ENCODE peak calls at places on chromosomes 4 and X, in four cellular contexts. I is OCI-LY7, W is heart right ventricle, R is kidney. Q is an unnamed sample.

GRCh38 chr4:76688737-76689078 is 209.2 kb downstream of the SOWAHB start:
- DNase-seq in W (no peak), I (no peak), R (no peak), Q (no peak)

GRCh38 chrX:69027181-69028005 is 137.9 kb downstream of the PJA1 start:
- DNase-seq in I (no peak), R (no peak), W (no peak), Q (peak; percentile 17)

GRCh38 chrX:54747713-54748393 is 50.2 kb downstream of the ITIH6 start:
- DNase-seq in R (no peak), I (no peak), W (no peak), Q (no peak)

GRCh38 chr4:185805979-185806378 is 6.0 kb downstream of the SORBS2 start:
- DNase-seq in I (no peak), R (no peak), W (no peak), Q (no peak)

GRCh38 chrX:39157796-39158195 is 356.5 kb downstream of the MID1IP1 start:
- DNase-seq in R (no peak), W (no peak), I (no peak), Q (no peak)

GRCh38 chr4:158996669-158997074 is 106.2 kb upstream of the RAPGEF2 start:
- DNase-seq in W (no peak), I (no peak), R (no peak), Q (no peak)

GRCh38 chrX:33307954-33308353 is 96.6 kb upstream of the DMD start:
- DNase-seq in I (no peak), R (no peak), W (no peak), Q (no peak)

GRCh38 chr4:72993876-72994275 is 75.6 kb downstream of the COX18 start:
- DNase-seq in R (no peak), W (no peak), I (no peak), Q (no peak)

GRCh38 chr4:170990989-170991589 is 822.1 kb upstream of the GALNTL6 start:
- DNase-seq in R (no peak), I (peak; percentile 37), W (no peak), Q (no peak)

GRCh38 chrX:45133465-45133864 is 67.2 kb downstream of the DIPK2B start:
- DNase-seq in R (no peak), W (no peak), I (no peak), Q (no peak)

GRCh38 chr4:48542888-48543287 is 52.8 kb downstream of the ZAR1 start:
- DNase-seq in I (no peak), R (no peak), W (no peak), Q (no peak)

GRCh38 chr4:48543796-48544195 is 53.7 kb downstream of the ZAR1 start:
- DNase-seq in R (no peak), I (no peak), W (no peak), Q (no peak)

DNA sequence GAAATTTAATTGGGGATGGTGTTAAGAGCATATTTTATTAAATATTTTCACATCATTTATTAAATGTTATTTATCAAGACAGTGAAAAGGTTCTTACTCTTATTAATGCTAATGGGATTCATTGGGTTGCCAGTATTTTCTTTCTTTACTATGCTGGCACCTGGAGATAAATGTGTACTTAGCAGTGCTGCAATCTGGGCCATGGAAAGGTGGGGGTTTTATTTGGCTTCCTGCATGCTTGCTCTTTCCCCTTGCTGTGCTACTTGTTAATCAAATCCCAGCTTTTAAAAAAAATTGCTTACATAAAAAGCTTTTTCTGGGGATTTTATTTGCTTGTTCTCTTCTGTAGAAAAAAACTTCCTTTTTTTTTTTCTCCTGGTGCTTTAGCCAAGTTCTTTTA is 48.3 kb downstream of the ZAR1 start:
- DNase-seq in R (no peak), W (no peak), I (no peak), Q (no peak)
- H3K36me3 ChIP-seq in R (peaks cover 41% of the 10 kb centered on the region), W (no peaks in the 10 kb centered on the region), I (peaks cover 75% of the 10 kb centered on the region), Q (peaks cover 5% of the 10 kb centered on the region)

DNA sequence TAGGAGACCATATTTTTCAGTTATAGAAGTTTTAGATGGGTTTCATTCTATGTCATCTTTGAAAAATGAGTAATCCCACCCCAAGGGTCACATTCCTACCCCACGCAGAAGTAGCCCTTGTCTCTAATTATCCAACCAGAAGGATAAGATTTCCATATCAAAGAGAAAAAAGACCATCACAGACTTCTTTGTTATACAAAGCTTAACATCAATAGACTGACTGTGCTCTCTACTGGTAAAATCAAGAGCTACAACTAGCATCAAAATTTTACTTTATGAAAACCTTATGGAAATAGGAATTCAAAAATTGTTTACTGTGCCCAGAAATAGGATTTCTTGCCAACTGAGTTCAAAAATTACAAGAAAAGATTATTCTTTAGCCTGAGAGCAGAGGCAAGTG is 24.9 kb downstream of the TNMD start:
- DNase-seq in I (no peak), W (no peak), R (no peak), Q (no peak)
- TF ChIP-seq CTCF in I (no peak), W (no peak), R (no peak), Q (peak; percentile 7)

GRCh38 chrX:21837056-21837455 is 2.4 kb upstream of the MBTPS2 start:
- DNase-seq in W (no peak), R (no peak), I (no peak), Q (no peak)

GRCh38 chrX:21831496-21831895 is 7.9 kb upstream of the MBTPS2 start:
- DNase-seq in I (no peak), W (no peak), R (no peak), Q (no peak)
- H3K36me3 ChIP-seq in I (no peaks in the 10 kb centered on the region), W (no peaks in the 10 kb centered on the region), R (no peaks in the 10 kb centered on the region), Q (no peaks in the 10 kb centered on the region)

DNA sequence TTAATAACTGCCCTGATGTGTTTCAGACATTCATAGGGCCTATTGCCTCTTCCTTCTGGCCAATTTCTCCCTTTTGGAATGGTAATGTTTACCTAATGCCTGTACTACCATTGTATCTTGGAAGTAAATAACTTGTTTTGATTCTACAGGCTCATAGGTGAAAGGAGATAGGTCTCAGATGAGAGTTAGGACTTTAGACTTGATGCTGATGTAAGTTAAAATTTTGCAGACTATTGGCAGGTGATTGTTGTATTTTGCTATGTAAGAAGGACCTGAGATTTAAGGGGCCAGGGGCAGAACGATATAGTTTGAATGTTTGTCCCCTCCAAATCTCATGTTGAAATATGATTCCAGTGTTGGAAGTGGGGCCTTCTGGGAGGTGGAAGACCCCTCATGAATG is 215.5 kb downstream of the SLC39A8 start:
- DNase-seq in R (no peak), I (no peak), W (no peak), Q (no peak)
- TF ChIP-seq CTCF in R (no peak), I (no peak), W (no peak), Q (no peak)

DNA sequence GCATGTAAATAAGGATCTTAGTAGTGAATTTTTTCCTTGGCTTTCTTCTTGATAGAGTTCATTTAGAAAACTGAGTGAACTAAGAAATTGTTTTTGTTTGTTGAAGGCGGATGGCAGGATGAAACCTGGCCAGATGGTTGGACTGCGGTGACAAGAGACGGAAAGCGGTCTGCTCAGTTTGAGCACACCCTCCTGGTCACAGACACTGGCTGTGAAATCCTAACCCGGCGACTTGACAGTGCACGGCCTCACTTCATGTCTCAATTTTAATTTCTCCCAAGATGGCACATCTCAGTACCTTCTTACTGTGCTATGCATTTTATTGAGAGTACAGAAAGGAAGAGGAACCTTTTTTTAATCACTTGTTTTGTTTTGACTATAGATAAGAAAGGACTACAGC is 27.5 kb downstream of the ADH5 start:
- DNase-seq in R (no peak), I (no peak), W (no peak), Q (no peak)
- H3K36me3 ChIP-seq in R (peaks cover 9% of the 10 kb centered on the region), I (peaks cover 85% of the 10 kb centered on the region), W (no peaks in the 10 kb centered on the region), Q (peaks cover 3% of the 10 kb centered on the region)

DNA sequence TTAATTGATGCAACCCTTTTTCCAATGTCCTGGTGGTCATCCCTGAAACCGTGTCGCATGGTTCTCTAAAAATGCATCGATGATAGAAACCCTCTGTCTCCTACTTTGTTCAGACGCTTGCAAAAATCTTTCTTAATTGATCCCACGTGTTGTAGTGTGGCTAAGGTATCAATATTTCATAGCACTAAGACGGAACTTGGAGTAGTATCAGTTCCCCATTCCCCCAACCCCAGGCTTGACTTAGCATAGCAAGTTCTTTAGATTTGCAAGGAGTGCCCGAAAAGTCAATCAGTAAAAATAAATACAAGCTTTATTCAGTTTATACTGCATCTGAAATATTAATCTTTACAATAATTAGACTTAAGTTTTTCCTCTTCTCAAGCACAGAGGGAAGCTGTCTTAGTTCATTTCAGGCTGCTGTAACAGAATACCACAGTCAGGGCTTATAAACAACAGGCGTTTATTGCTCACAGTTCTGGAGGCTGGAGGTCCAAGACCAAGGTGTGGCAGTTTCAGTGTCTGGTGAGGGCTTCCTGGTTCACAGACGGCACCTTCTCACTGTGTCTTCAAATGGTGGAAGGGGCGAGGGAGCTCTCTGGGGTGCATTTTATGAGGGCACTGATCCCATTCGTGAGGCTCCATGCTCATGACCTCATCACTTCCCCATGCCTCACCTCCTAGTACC is 115.5 kb upstream of the MXRA5 start:
- DNase-seq in R (no peak), I (no peak), W (no peak), Q (no peak)
- TF ChIP-seq CTCF in R (no peak), I (no peak), W (no peak), Q (no peak)